ENCODE peak calls at places on chromosomes 7 and 10, in seven cellular contexts. U is tibial nerve, M is IMR-90, O is vagina, P is heart left ventricle, N is endothelial cell of umbilical vein, T is uterus. E is an unnamed sample. For H3K4me1, the result is how much of the 10 kb centered on the place peaks cover.

GRCh38 chr10:132708936-132709335 is 77.0 kb downstream of the NKX6-2 start:
- DNase-seq in O (no peak), N (no peak), P (peak), U (no peak), M (no peak), T (no peak), E (no peak)

GRCh38 chr7:30846378-30846777 is 65.3 kb upstream of the AQP1 start:
- DNase-seq in U (no peak), O (no peak), N (no peak), M (no peak), P (no peak), T (no peak), E (peak)

GRCh38 chr10:114291076-114291475 is 52.0 kb downstream of the VWA2 start:
- DNase-seq in P (no peak), U (no peak), N (no peak), M (no peak), O (no peak), T (no peak), E (no peak)

GRCh38 chr7:42053834-42054233 is 183.2 kb downstream of the GLI3 start:
- DNase-seq in P (no peak), M (peak), N (no peak), U (no peak), O (no peak), T (no peak), E (no peak)

GRCh38 chr10:42482411-42482810 is 156.0 kb downstream of the ZNF33B start:
- DNase-seq in O (no peak), T (no peak), P (no peak), U (no peak), N (no peak), M (peak), E (no peak)

GRCh38 chr10:31622993-31623392 is 304.0 kb downstream of the ZEB1 start:
- DNase-seq in O (no peak), N (no peak), T (peak), U (no peak), P (no peak), M (peak), E (no peak)

GRCh38 chr10:129654461-129654860 is 187.4 kb downstream of the MGMT start:
- DNase-seq in U (no peak), M (no peak), P (no peak), N (no peak), O (no peak), T (no peak), E (no peak)

GRCh38 chr7:7765422-7765821 is 47.0 kb upstream of the RPA3 start:
- DNase-seq in N (no peak), O (no peak), M (no peak), P (no peak), U (no peak), T (no peak), E (no peak)

GRCh38 chr7:16915405-16915804 is 33.6 kb upstream of the AGR3 start:
- DNase-seq in N (no peak), O (no peak), M (peak), T (no peak), P (no peak), U (no peak), E (no peak)

GRCh38 chr7:116770941-116771340 is 91.4 kb upstream of the CAPZA2 start:
- DNase-seq in O (no peak), T (no peak), M (no peak), U (no peak), P (no peak), N (peak), E (no peak)
- H3K4me1 ChIP-seq in O (under half), T (under half), M (under half), U (under half), P (under half), N (under half), E (under half)

DNA sequence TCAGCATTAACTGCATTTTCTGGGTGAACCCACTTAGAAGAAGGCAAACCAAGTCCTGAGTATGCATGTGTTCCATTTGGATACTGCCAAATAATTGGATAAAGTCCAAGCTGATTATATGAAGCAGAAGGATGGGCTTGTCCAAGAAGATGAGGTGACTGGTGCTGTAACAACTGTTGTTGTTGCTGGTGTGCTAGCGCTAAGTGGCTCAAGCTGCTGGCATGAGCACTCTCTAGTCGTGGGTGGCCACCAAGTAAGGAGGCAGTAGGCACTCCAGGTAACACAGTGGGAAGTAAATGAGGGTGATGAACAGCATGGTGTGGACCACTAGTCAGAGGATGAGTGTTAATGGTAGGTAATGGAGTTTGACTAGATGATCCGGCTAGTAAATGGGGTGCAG is 80.4 kb downstream of the NRBF2 start:
- DNase-seq in U (no peak), P (no peak), O (no peak), T (no peak), N (no peak), M (no peak), E (no peak)
- TF ChIP-seq POLR2A in U (no peak), P (no peak), O (no peak), T (no peak), N (no peak), M (no peak), E (no peak)

GRCh38 chr10:24466616-24466949 is 257.1 kb downstream of the ARHGAP21 start:
- DNase-seq in M (no peak), T (no peak), U (no peak), N (no peak), P (no peak), O (no peak), E (no peak)
- H3K4me1 ChIP-seq in M (under half), T (under half), U (under half), N (under half), P (under half), O (under half), E (under half)

GRCh38 chr10:96043157-96043894 is at the start of gene CCNJ:
- DNase-seq in T (peak), N (peak), U (peak), P (peak), O (no peak), M (peak), E (peak)
- TF ChIP-seq POLR2A in T (peak), N (peak), U (peak), P (peak), O (peak), M (peak), E (peak)

GRCh38 chr10:110074986-110075664 is 67.3 kb downstream of the ADD3 start:
- DNase-seq in O (no peak), M (peak), U (no peak), N (peak), P (no peak), T (no peak), E (no peak)
- H3K4me1 ChIP-seq in O (half or more), M (under half), U (half or more), N (under half), P (half or more), T (under half), E (under half)

GRCh38 chr7:55130554-55131198 is 111.9 kb downstream of the EGFR start:
- DNase-seq in U (peak), T (peak), N (no peak), O (no peak), P (peak), M (peak), E (no peak)

GRCh38 chr7:55130079-55130476 is 111.3 kb downstream of the EGFR start:
- DNase-seq in U (no peak), M (peak), O (no peak), P (no peak), N (no peak), T (peak), E (no peak)

GRCh38 chr7:55132550-55132889 is 113.7 kb downstream of the EGFR start:
- DNase-seq in N (no peak), O (no peak), T (no peak), M (no peak), P (no peak), U (no peak), E (no peak)

GRCh38 chr7:55132890-55133551 is 114.2 kb downstream of the EGFR start:
- DNase-seq in T (peak), U (peak), P (peak), M (peak), O (no peak), N (peak), E (peak)

GRCh38 chr7:55131421-55131929 is 112.7 kb downstream of the EGFR start:
- DNase-seq in N (no peak), T (no peak), M (peak), P (peak), O (no peak), U (no peak), E (no peak)
- TF ChIP-seq POLR2A in N (no peak), T (no peak), M (no peak), P (no peak), O (no peak), U (no peak), E (no peak)

GRCh38 chr7:76343931-76344321 is 14.9 kb downstream of the YWHAG start:
- DNase-seq in N (no peak), M (no peak), T (no peak), P (no peak), U (no peak), O (no peak), E (no peak)
- H3K4me1 ChIP-seq in N (under half), M (under half), T (under half), P (half or more), U (under half), O (half or more), E (under half)

GRCh38 chr10:102408081-102408727 is 10.4 kb downstream of the PSD start:
- DNase-seq in U (no peak), O (no peak), M (no peak), N (no peak), P (no peak), T (peak), E (no peak)

GRCh38 chr10:102408728-102409603 is 9.6 kb downstream of the PSD start:
- DNase-seq in N (no peak), P (no peak), O (no peak), M (peak), U (no peak), T (peak), E (peak)

GRCh38 chr10:102411341-102412255 is 7.0 kb downstream of the PSD start:
- DNase-seq in N (no peak), P (no peak), O (no peak), U (no peak), T (peak), M (no peak), E (no peak)

GRCh38 chr10:102410427-102411073 is 8.0 kb downstream of the PSD start:
- DNase-seq in T (peak), P (no peak), O (no peak), N (no peak), M (no peak), U (no peak), E (no peak)

DNA sequence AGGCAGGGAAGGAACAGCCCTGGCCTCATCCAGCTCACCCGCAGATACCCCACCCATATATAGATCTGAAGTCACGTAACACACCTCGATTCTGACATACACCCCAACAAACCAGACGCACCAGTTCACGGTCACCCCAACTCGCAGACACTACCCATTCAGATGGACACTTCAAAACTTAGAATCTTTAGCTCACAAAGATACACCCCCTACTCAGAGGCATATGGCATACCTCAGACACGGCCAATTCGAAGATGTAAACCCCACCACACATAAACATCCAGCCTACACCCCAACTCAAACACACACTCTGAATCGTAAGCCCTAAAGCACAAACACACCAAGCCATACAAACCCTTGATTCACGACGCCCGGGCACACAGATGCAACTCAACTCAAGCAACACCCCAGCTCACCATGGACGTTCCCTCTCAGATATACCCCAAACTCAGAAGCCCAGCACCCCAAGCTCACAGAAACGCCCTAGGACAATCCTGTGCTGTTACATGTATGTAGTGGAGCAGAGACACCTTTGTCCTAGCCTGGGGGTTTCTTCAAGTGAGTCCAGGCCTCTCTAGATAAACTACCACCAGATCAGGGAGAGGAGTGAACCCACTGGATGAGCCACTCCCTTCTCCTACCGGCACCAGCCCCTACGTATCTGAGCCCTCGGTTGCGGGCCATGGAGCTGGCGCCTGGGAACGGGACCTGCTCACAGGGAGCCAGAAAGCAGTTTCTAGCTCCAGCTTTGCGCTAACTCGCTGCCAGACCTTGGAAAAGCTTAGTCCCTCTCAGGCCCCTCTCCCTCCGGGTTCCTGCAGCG is 8.8 kb downstream of the PSD start:
- DNase-seq in O (no peak), N (no peak), P (no peak), M (no peak), U (no peak), T (peak), E (no peak)
- TF ChIP-seq POLR2A in O (no peak), N (no peak), P (no peak), M (no peak), U (no peak), T (no peak), E (no peak)

GRCh38 chr10:5813341-5814109 is at the start of gene GDI2:
- DNase-seq in N (peak), O (no peak), U (peak), T (peak), M (peak), P (peak), E (peak)

GRCh38 chr10:5812283-5813090 is 747 bp downstream of the GDI2 start:
- DNase-seq in U (no peak), T (peak), O (no peak), N (peak), P (peak), M (no peak), E (peak)

GRCh38 chr10:5816170-5816569 is 2.9 kb upstream of the GDI2 start:
- DNase-seq in O (no peak), P (no peak), T (no peak), N (no peak), M (no peak), U (no peak), E (no peak)

GRCh38 chr10:5813091-5813340 is 218 bp downstream of the GDI2 start:
- DNase-seq in N (no peak), M (no peak), P (no peak), T (no peak), U (no peak), O (no peak), E (no peak)

DNA sequence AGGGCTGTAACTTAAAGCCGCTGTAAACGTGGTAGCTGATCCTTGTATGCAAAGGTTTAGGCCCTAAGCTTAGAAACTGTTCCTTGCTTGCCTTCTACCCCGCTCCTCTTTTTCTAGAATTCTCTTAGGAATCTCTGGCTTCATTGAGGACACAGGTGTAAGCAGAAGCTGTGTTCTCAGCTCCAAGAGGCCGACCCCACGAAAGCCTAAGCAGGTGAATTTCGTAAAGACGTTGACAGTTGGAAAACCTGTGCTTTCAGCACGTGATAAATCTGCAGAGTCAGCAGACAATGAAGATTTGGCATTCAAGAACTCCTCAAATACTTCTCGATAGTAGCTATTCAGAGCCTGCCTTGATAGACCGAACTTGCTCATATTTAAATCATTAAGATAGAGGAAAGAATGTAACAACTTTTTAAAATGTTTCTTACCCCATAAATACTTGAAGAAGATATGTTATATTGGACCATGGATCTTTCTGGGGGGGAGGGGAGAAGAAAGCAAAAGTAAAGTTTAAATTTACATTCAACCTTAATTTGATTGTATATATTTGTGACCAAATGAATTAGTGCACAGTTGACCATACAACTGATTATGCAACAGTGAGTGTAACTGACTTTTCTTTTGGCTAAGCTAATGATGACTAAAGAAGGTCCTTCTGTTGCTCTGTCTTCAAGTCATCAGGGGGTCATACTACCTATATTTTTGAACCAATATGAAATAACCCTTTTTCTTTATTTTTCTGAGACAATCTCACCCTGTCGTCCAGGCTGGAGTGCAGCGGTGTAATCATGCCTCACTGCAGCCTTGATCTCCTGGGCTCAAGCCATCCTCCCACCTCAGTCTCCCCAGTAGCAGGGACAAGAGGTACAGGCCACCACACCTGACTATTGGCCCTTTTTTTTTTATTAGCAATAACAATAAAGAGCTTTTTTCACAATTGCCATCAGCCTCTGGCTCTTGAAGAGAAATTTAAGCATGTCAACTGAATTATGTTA is 1.2 kb upstream of the GDI2 start:
- DNase-seq in P (no peak), U (no peak), N (no peak), M (peak), T (no peak), O (no peak), E (no peak)
- H3K4me1 ChIP-seq in P (under half), U (under half), N (under half), M (under half), T (under half), O (under half), E (under half)

E was measured in Peyer's patch.